ENCODE peak calls at places on chromosomes 1 and 21, in five cellular contexts. Q is stimulated activated CD4-positive, alpha-beta T cell treated with anti-CD3 and anti-CD28 coated beads, Interleukin-4, amount 100 ng/mL, for 1 hour; X is activated CD4-positive, alpha-beta T cell treated with anti-CD3 and anti-CD28 coated beads for 24 hours; A is aorta; D is endothelial cell of umbilical vein. Y is an unnamed sample.

GRCh38 chr1:30727796-30728195 is 4.4 kb upstream of the MATN1 start:
- DNase-seq in Q (no peak), X (no peak), A (no peak), D (peak), Y (no peak)

GRCh38 chr1:193320281-193320680 is 133.9 kb upstream of the B3GALT2 start:
- DNase-seq in Q (no peak), X (no peak), A (no peak), D (no peak), Y (no peak)

GRCh38 chr1:93140106-93140505 is 40.1 kb downstream of the TMED5 start:
- DNase-seq in Q (no peak), X (no peak), A (no peak), D (no peak), Y (no peak)

GRCh38 chr21:23936224-23936623 is 1671.1 kb downstream of the MRPL39 start:
- DNase-seq in Q (no peak), X (no peak), A (no peak), D (peak), Y (no peak)

GRCh38 chr1:1299686-1300351 is 7.9 kb downstream of the ACAP3 start:
- DNase-seq in Q (no peak), X (no peak), A (no peak), D (no peak), Y (no peak)

GRCh38 chr1:101309334-101310221 is 72.8 kb downstream of the S1PR1 start:
- DNase-seq in Q (peak), X (peak), A (peak), D (peak), Y (peak)

GRCh38 chr21:29187939-29188338 is 57.5 kb downstream of the MAP3K7CL start:
- DNase-seq in Q (no peak), X (no peak), A (no peak), D (peak), Y (no peak)

GRCh38 chr1:182617734-182618288 is 13.6 kb upstream of the RGS16 start:
- DNase-seq in Q (no peak), X (no peak), A (no peak), D (no peak), Y (no peak)

GRCh38 chr1:24057171-24057570 is 54.8 kb downstream of the MYOM3 start:
- DNase-seq in Q (no peak), X (no peak), A (no peak), D (no peak), Y (no peak)

GRCh38 chr21:32368386-32368785 is 24.4 kb downstream of the URB1 start:
- DNase-seq in Q (no peak), X (no peak), A (no peak), D (peak), Y (no peak)

GRCh38 chr1:45038661-45039364 is 26.8 kb downstream of the UROD start:
- DNase-seq in Q (no peak), X (no peak), A (no peak), D (no peak), Y (no peak)

GRCh38 chr1:96721382-96722160 is at the start of gene PTBP2:
- DNase-seq in Q (peak), X (peak), A (peak), D (peak), Y (peak)

GRCh38 chr1:110292327-110292741 is 46.8 kb upstream of the RBM15 start:
- DNase-seq in Q (no peak), X (no peak), A (no peak), D (peak), Y (no peak)

GRCh38 chr1:28509705-28510349 is 4.0 kb downstream of the RCC1 start:
- DNase-seq in Q (peak), X (peak), A (peak), D (no peak), Y (peak)

GRCh38 chr1:172298146-172298545 is 122.3 kb upstream of the C1orf105 start:
- DNase-seq in Q (no peak), X (no peak), A (no peak), D (no peak), Y (no peak)

GRCh38 chr1:9823943-9824701 is at the start of gene CLSTN1:
- DNase-seq in Q (peak), X (peak), A (peak), D (peak), Y (peak)

GRCh38 chr1:81151300-81151699 is 649.4 kb upstream of the ADGRL2 start:
- DNase-seq in Q (no peak), X (no peak), A (no peak), D (peak), Y (no peak)

GRCh38 chr1:39926820-39927219 is 25.1 kb upstream of the MYCL start:
- DNase-seq in Q (no peak), X (no peak), A (no peak), D (no peak), Y (no peak)

GRCh38 chr1:179447489-179447888 is 81.7 kb downstream of the AXDND1 start:
- DNase-seq in Q (no peak), X (no peak), A (no peak), D (peak), Y (no peak)

GRCh38 chr21:34029724-34030528 is 43.5 kb upstream of the MRPS6 start:
- DNase-seq in Q (peak), X (peak), A (no peak), D (peak), Y (peak)

GRCh38 chr1:233327938-233328660 is 575 bp downstream of the MAP3K21 start:
- DNase-seq in Q (peak), X (no peak), A (peak), D (peak), Y (peak)

GRCh38 chr1:108053291-108054023 is 88.5 kb upstream of the VAV3 start:
- DNase-seq in Q (no peak), X (no peak), A (no peak), D (no peak), Y (no peak)

GRCh38 chr21:27812279-27812678 is 845.4 kb upstream of the ADAMTS5 start:
- DNase-seq in Q (no peak), X (no peak), A (no peak), D (no peak), Y (no peak)

GRCh38 chr1:156236164-156236563 is 5.8 kb upstream of the BGLAP start:
- DNase-seq in Q (no peak), X (no peak), A (no peak), D (no peak), Y (no peak)

GRCh38 chr1:95974586-95974985 is 740.6 kb downstream of the RWDD3 start:
- DNase-seq in Q (no peak), X (no peak), A (no peak), D (no peak), Y (no peak)

GRCh38 chr1:147225193-147225730 is at the start of gene FMO5:
- DNase-seq in Q (peak), X (no peak), A (peak), D (peak), Y (peak)

GRCh38 chr1:33140153-33141149 is 41.4 kb downstream of the TRIM62 start:
- DNase-seq in Q (no peak), X (no peak), A (peak), D (no peak), Y (no peak)

GRCh38 chr1:27626031-27626935 is 8.7 kb downstream of the FGR start:
- DNase-seq in Q (no peak), X (no peak), A (no peak), D (no peak), Y (no peak)

GRCh38 chr1:162213281-162213909 is 143.9 kb downstream of the NOS1AP start:
- DNase-seq in Q (no peak), X (no peak), A (peak), D (peak), Y (no peak)

GRCh38 chr1:5501206-5501980 is 490.8 kb downstream of the NPHP4 start:
- DNase-seq in Q (no peak), X (no peak), A (peak), D (no peak), Y (no peak)

GRCh38 chr1:203328714-203329122 is 22.2 kb downstream of the FMOD start:
- DNase-seq in Q (no peak), X (no peak), A (no peak), D (no peak), Y (no peak)

GRCh38 chr1:111561328-111561727 is 57.9 kb upstream of the ADORA3 start:
- DNase-seq in Q (no peak), X (no peak), A (no peak), D (no peak), Y (no peak)

GRCh38 chr1:156359973-156360372 is 9.0 kb upstream of the RHBG start:
- DNase-seq in Q (no peak), X (no peak), A (no peak), D (peak), Y (no peak)

GRCh38 chr1:16975838-16976237 is 4.6 kb downstream of the MFAP2 start:
- DNase-seq in Q (no peak), X (no peak), A (no peak), D (no peak), Y (no peak)

GRCh38 chr1:35192056-35192852 is 691 bp downstream of the SFPQ start:
- DNase-seq in Q (peak), X (peak), A (peak), D (peak), Y (peak)

GRCh38 chr1:203480525-203481084 is 5.0 kb downstream of the PRELP start:
- DNase-seq in Q (peak), X (peak), A (peak), D (peak), Y (peak)

GRCh38 chr1:903721-904270 is 19.9 kb upstream of the SAMD11 start:
- DNase-seq in Q (no peak), X (no peak), A (peak), D (no peak), Y (no peak)

GRCh38 chr1:213060836-213061235 is 9.8 kb downstream of the RPS6KC1 start:
- DNase-seq in Q (no peak), X (no peak), A (no peak), D (no peak), Y (no peak)

GRCh38 chr1:83095570-83095969 is 903.4 kb downstream of the TTLL7 start:
- DNase-seq in Q (no peak), X (no peak), A (no peak), D (no peak), Y (no peak)

Y was measured in activated naive CD8-positive, alpha-beta T cell treated with anti-CD3 and anti-CD28 coated beads, Interleukin-2, amount 50 U/mL, for 24 hours.